ENCODE peak calls at places on chromosomes 12 and 14, in six cellular contexts. D is amygdala, I is AG08395, N is AG08396, K is fibroblast of the conjunctiva, B is frontal cortex. R is an unnamed sample.

GRCh38 chr12:24233519-24234246 is 284.2 kb upstream of the SOX5 start:
- DNase-seq in D (no peak), I (no peak), N (no peak), K (no peak), B (no peak), R (no peak)

GRCh38 chr12:27751386-27752047 is 28.5 kb upstream of the KLHL42 start:
- DNase-seq in D (no peak), I (no peak), N (no peak), K (no peak), B (no peak), R (no peak)

GRCh38 chr12:27709932-27710591 is 570 bp upstream of the MRPS35 start:
- DNase-seq in D (no peak), I (peak), N (no peak), K (peak), B (no peak), R (no peak)

GRCh38 chr14:59870277-59871165 is at the start of gene RTN1:
- DNase-seq in D (peak), I (peak), N (peak), K (no peak), B (peak), R (peak)

GRCh38 chr12:119649202-119649808 is 18.6 kb upstream of the PRKAB1 start:
- DNase-seq in D (no peak), I (peak), N (peak), K (no peak), B (peak), R (no peak)

GRCh38 chr12:109553929-109554500 is 19.3 kb downstream of the MMAB start:
- DNase-seq in D (no peak), I (no peak), N (no peak), K (no peak), B (no peak), R (no peak)

GRCh38 chr14:78291958-78292357 is 121.8 kb downstream of the NRXN3 start:
- DNase-seq in D (no peak), I (no peak), N (no peak), K (no peak), B (no peak), R (no peak)

GRCh38 chr12:56695327-56696101 is 7.4 kb upstream of the PTGES3 start:
- DNase-seq in D (no peak), I (no peak), N (no peak), K (no peak), B (no peak), R (no peak)

GRCh38 chr12:70719672-70720420 is 82.6 kb upstream of the PTPRB start:
- DNase-seq in D (peak), I (peak), N (peak), K (peak), B (peak), R (peak)

GRCh38 chr14:22980672-22981089 is 1.7 kb downstream of the AJUBA start:
- DNase-seq in D (no peak), I (peak), N (peak), K (no peak), B (no peak), R (peak)

GRCh38 chr12:3959799-3960560 is 86.8 kb upstream of the PARP11 start:
- DNase-seq in D (no peak), I (no peak), N (no peak), K (no peak), B (no peak), R (no peak)

GRCh38 chr14:32756173-32756572 is 182.5 kb upstream of the NPAS3 start:
- DNase-seq in D (no peak), I (no peak), N (no peak), K (no peak), B (no peak), R (no peak)

GRCh38 chr12:38469689-38470088 is 153.1 kb downstream of the ALG10B start:
- DNase-seq in D (no peak), I (no peak), N (no peak), K (no peak), B (no peak), R (no peak)

GRCh38 chr12:64669270-64669842 is 59.1 kb downstream of the RASSF3 start:
- DNase-seq in D (no peak), I (no peak), N (no peak), K (no peak), B (no peak), R (peak)

GRCh38 chr12:66288121-66288520 is 14.2 kb upstream of the HELB start:
- DNase-seq in D (no peak), I (no peak), N (no peak), K (no peak), B (no peak), R (no peak)

GRCh38 chr12:30914986-30915591 is 11.5 kb upstream of the TSPAN11 start:
- DNase-seq in D (no peak), I (no peak), N (no peak), K (no peak), B (no peak), R (no peak)

GRCh38 chr12:15882055-15882971 is at the start of gene STRAP:
- DNase-seq in D (peak), I (peak), N (peak), K (peak), B (peak), R (peak)

GRCh38 chr14:73759183-73759713 is 45.1 kb upstream of the PNMA1 start:
- DNase-seq in D (peak), I (peak), N (peak), K (peak), B (peak), R (no peak)

GRCh38 chr12:69898236-69898635 is 73.2 kb downstream of the MYRFL start:
- DNase-seq in D (no peak), I (peak), N (no peak), K (no peak), B (no peak), R (no peak)

GRCh38 chr14:35044939-35045797 is 904 bp upstream of the FAM177A1 start:
- DNase-seq in D (no peak), I (peak), N (peak), K (peak), B (no peak), R (no peak)

GRCh38 chr14:92563359-92563758 is 49.8 kb downstream of the RIN3 start:
- DNase-seq in D (no peak), I (peak), N (peak), K (no peak), B (no peak), R (no peak)

GRCh38 chr12:3032770-3033537 is 44.2 kb upstream of the TSPAN9 start:
- DNase-seq in D (no peak), I (no peak), N (no peak), K (no peak), B (no peak), R (no peak)